ENCODE peak calls at places on chromosomes 3 and 15, in six cellular contexts. M, Q, I, V, O and R are unnamed samples.

GRCh38 chr3:31532587-31533168 is at the start of gene STT3B:
- DNase-seq in I (peak), V (peak), Q (no peak), M (no peak), O (no peak), R (peak)

GRCh38 chr3:193464889-193465288 is 86.3 kb upstream of the ATP13A5 start:
- DNase-seq in M (no peak), Q (no peak), V (no peak), O (no peak), I (peak), R (no peak)

GRCh38 chr3:179464296-179465092 is 13.2 kb upstream of the GNB4 start:
- DNase-seq in O (no peak), V (no peak), Q (peak), M (no peak), I (peak), R (no peak)

GRCh38 chr15:80684697-80685096 is 10.4 kb upstream of the ABHD17C start:
- DNase-seq in I (no peak), V (no peak), M (no peak), O (no peak), Q (no peak), R (no peak)

GRCh38 chr3:48747015-48747615 is 30.1 kb upstream of the IP6K2 start:
- DNase-seq in O (no peak), M (no peak), I (no peak), V (no peak), Q (no peak), R (no peak)

GRCh38 chr15:70252056-70252935 is 154.6 kb upstream of the TLE3 start:
- DNase-seq in M (no peak), I (no peak), O (no peak), Q (no peak), V (no peak), R (no peak)

GRCh38 chr15:68704496-68705021 is 116.1 kb downstream of the ANP32A start:
- DNase-seq in O (no peak), Q (peak), V (peak), I (no peak), M (no peak), R (peak)

GRCh38 chr3:21294768-21295167 is 456.2 kb downstream of the ZNF385D start:
- DNase-seq in V (peak), I (no peak), O (no peak), M (no peak), Q (no peak), R (no peak)

GRCh38 chr3:30502742-30503073 is 103.7 kb upstream of the TGFBR2 start:
- DNase-seq in O (no peak), I (peak), M (no peak), V (peak), Q (no peak), R (no peak)

GRCh38 chr3:194930439-194931204 is 244.9 kb downstream of the FAM43A start:
- DNase-seq in V (peak), M (no peak), I (peak), O (peak), Q (peak), R (peak)

GRCh38 chr15:36777941-36778340 is 198.5 kb downstream of the CDIN1 start:
- DNase-seq in I (no peak), M (no peak), O (no peak), V (peak), Q (peak), R (no peak)

GRCh38 chr15:74173545-74174215 is at the start of gene ISLR:
- DNase-seq in I (no peak), Q (no peak), M (no peak), V (peak), O (no peak), R (no peak)

GRCh38 chr3:45145681-45146614 is at the start of gene CDCP1:
- DNase-seq in V (no peak), Q (peak), M (no peak), O (peak), I (no peak), R (peak)

GRCh38 chr3:59658236-59658635 is 608.4 kb upstream of the CFAP20DC start:
- DNase-seq in I (no peak), M (no peak), O (no peak), V (no peak), Q (no peak), R (no peak)

GRCh38 chr15:101022306-101022705 is 103.1 kb downstream of the LRRK1 start:
- DNase-seq in M (no peak), Q (no peak), O (peak), V (no peak), I (no peak), R (no peak)

GRCh38 chr3:133393691-133394474 is 6.0 kb upstream of the BFSP2 start:
- DNase-seq in I (no peak), V (no peak), Q (no peak), M (no peak), O (no peak), R (no peak)

GRCh38 chr3:16512435-16513140 is 911 bp downstream of the RFTN1 start:
- DNase-seq in I (no peak), O (peak), M (no peak), Q (peak), V (no peak), R (no peak)

GRCh38 chr3:97984061-97984460 is 11.8 kb upstream of the RIOX2 start:
- DNase-seq in V (no peak), O (no peak), M (no peak), I (no peak), Q (no peak), R (no peak)

GRCh38 chr3:37249717-37250116 is 75.3 kb upstream of the LRRFIP2 start:
- DNase-seq in O (no peak), Q (no peak), I (no peak), M (no peak), V (peak), R (no peak)

GRCh38 chr3:44516230-44516629 is 38.8 kb upstream of the ZNF445 start:
- DNase-seq in I (no peak), M (no peak), Q (no peak), O (no peak), V (no peak), R (no peak)

GRCh38 chr3:117962750-117963149 is 1071.9 kb downstream of the IGSF11 start:
- DNase-seq in Q (no peak), V (peak), O (no peak), M (no peak), I (no peak), R (no peak)

GRCh38 chr3:120064641-120065040 is 29.6 kb downstream of the GSK3B start:
- DNase-seq in O (no peak), Q (no peak), M (no peak), V (no peak), I (no peak), R (peak)

GRCh38 chr15:77042955-77043920 is 27.7 kb downstream of the TSPAN3 start:
- DNase-seq in V (no peak), I (no peak), Q (no peak), O (no peak), M (no peak), R (no peak)

GRCh38 chr3:39107056-39107873 is at the start of the genes GORASP1 and TTC21A:
- DNase-seq in I (peak), O (peak), V (peak), M (peak), Q (peak), R (peak)
- H3K18ac ChIP-seq in I (peak), O (no peak), V (no peak), M (peak), Q (peak), R (peak)

DNA sequence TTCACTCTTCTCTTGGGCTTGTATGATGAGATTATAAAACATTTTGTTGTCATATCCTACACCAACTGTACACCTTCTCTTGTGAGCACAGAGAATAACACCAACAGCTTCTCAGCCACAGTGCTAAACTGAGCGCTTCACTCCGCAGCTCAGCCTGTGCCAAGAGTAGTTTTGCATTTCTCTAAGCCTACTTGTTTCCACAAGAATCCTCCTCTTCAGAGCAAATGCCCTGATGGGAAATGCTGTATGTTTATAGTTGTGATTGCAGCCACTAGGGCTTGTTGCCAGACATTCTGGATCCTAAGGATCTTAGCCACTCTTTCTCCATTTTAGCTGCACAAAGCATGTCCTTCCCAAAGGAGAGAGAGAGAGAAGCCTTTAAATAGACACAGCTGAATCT is 138.8 kb upstream of the PLXND1 start:
- DNase-seq in I (no peak), M (no peak), O (no peak), Q (no peak), V (peak), R (peak)
- H2BK5ac ChIP-seq in I (no peak), M (no peak), O (no peak), Q (no peak), V (no peak), R (no peak)

GRCh38 chr15:92887869-92888268 is 12.3 kb upstream of the CHD2 start:
- DNase-seq in I (no peak), O (no peak), Q (no peak), V (no peak), M (no peak), R (no peak)

GRCh38 chr15:92884813-92885461 is 15.2 kb upstream of the CHD2 start:
- DNase-seq in I (no peak), M (no peak), Q (no peak), O (no peak), V (peak), R (no peak)

GRCh38 chr15:92886815-92887214 is 13.3 kb upstream of the CHD2 start:
- DNase-seq in O (no peak), V (no peak), Q (no peak), M (no peak), I (no peak), R (no peak)

GRCh38 chr15:92884459-92884812 is 15.7 kb upstream of the CHD2 start:
- DNase-seq in Q (no peak), V (no peak), I (no peak), O (no peak), M (no peak), R (no peak)

GRCh38 chr15:92886229-92886628 is 13.9 kb upstream of the CHD2 start:
- DNase-seq in Q (no peak), I (no peak), M (no peak), O (no peak), V (no peak), R (no peak)
- H3K4me3 ChIP-seq in Q (no peak), I (no peak), M (no peak), O (peak), V (no peak), R (peak)

GRCh38 chr3:137222736-137223135 is 265.0 kb downstream of the IL20RB start:
- DNase-seq in V (no peak), I (peak), Q (no peak), M (no peak), O (no peak), R (no peak)
- H3K18ac ChIP-seq in V (no peak), I (no peak), Q (no peak), M (no peak), O (no peak), R (no peak)